ENCODE peak calls at places on chromosomes 3 and 15, in seven cellular contexts. K, A, F, W, B, N and L are unnamed samples.

GRCh38 chr3:136283627-136284026 is 33.5 kb downstream of the PCCB start:
- DNase-seq in K (peak; percentile 40), A (peak; percentile 25), F (no peak), W (no peak), B (peak; percentile 9), N (no peak), L (no peak)

GRCh38 chr15:69194854-69195253 is 34.4 kb downstream of the GLCE start:
- DNase-seq in K (no peak), A (peak; percentile 24), F (no peak), W (no peak), B (peak; percentile 9), N (no peak), L (no peak)

GRCh38 chr3:157100079-157100477 is 59.9 kb downstream of the CCNL1 start:
- DNase-seq in K (no peak), A (no peak), F (no peak), W (no peak), B (no peak), N (no peak), L (no peak)

GRCh38 chr3:17039579-17039978 is 154.8 kb downstream of the PLCL2 start:
- DNase-seq in K (peak; percentile 91), A (peak; percentile 90), F (no peak), W (no peak), B (peak; percentile 96), N (no peak), L (peak; percentile 66)

GRCh38 chr3:122795674-122795969 is 753 bp downstream of the SLC49A4 start:
- DNase-seq in K (no peak), A (peak; percentile 5), F (no peak), W (no peak), B (no peak), N (no peak), L (no peak)

GRCh38 chr3:24521306-24522154 is 26.9 kb upstream of the THRB start:
- DNase-seq in K (no peak), A (peak; percentile 59), F (peak; percentile 84), W (peak; percentile 58), B (peak; percentile 45), N (peak; percentile 74), L (peak; percentile 29)

GRCh38 chr15:55003900-55004879 is 192.6 kb downstream of the RSL24D1 start:
- DNase-seq in K (no peak), A (no peak), F (no peak), W (no peak), B (no peak), N (no peak), L (no peak)

GRCh38 chr15:25060996-25061620 is 106.3 kb downstream of the SNRPN start:
- DNase-seq in K (no peak), A (no peak), F (no peak), W (no peak), B (no peak), N (peak; percentile 11), L (no peak)

GRCh38 chr15:32861741-32862140 is 143.9 kb downstream of the GREM1 start:
- DNase-seq in K (peak; percentile 72), A (peak; percentile 61), F (no peak), W (peak; percentile 35), B (peak; percentile 80), N (peak; percentile 63), L (no peak)

GRCh38 chr15:99981839-99982658 is 248.8 kb upstream of the LYSMD4 start:
- DNase-seq in K (no peak), A (no peak), F (no peak), W (no peak), B (no peak), N (no peak), L (no peak)

GRCh38 chr15:73127302-73127936 is 75.2 kb downstream of the NEO1 start:
- DNase-seq in K (peak; percentile 23), A (peak; percentile 48), F (no peak), W (peak; percentile 45), B (peak; percentile 13), N (no peak), L (peak; percentile 16)

GRCh38 chr3:114587973-114588372 is 294.1 kb downstream of the TIGIT start:
- DNase-seq in K (no peak), A (no peak), F (no peak), W (no peak), B (no peak), N (no peak), L (no peak)

GRCh38 chr3:65556934-65557577 is 481.7 kb downstream of the MAGI1 start:
- DNase-seq in K (no peak), A (no peak), F (no peak), W (no peak), B (no peak), N (no peak), L (no peak)

GRCh38 chr15:42137461-42138261 is 18.8 kb downstream of the PLA2G4F start:
- DNase-seq in K (peak; percentile 38), A (peak; percentile 67), F (no peak), W (no peak), B (peak; percentile 45), N (no peak), L (peak; percentile 67)

GRCh38 chr3:72231439-72232196 is 446.7 kb upstream of the PROK2 start:
- DNase-seq in K (no peak), A (no peak), F (no peak), W (no peak), B (no peak), N (no peak), L (no peak)

GRCh38 chr15:52112203-52112750 is 298 bp downstream of the BCL2L10 start:
- DNase-seq in K (no peak), A (no peak), F (peak; percentile 70), W (no peak), B (no peak), N (peak; percentile 50), L (no peak)

GRCh38 chr3:73401616-73402265 is 223.0 kb downstream of the PDZRN3 start:
- DNase-seq in K (no peak), A (peak; percentile 66), F (no peak), W (no peak), B (no peak), N (no peak), L (no peak)

GRCh38 chr3:180610981-180611380 is 9.0 kb downstream of the TTC14 start:
- DNase-seq in K (no peak), A (no peak), F (no peak), W (no peak), B (no peak), N (no peak), L (no peak)

GRCh38 chr15:40306371-40306770 is 1.4 kb downstream of the PLCB2 start:
- DNase-seq in K (no peak), A (no peak), F (no peak), W (no peak), B (no peak), N (no peak), L (no peak)

GRCh38 chr3:136671921-136672320 is 80.3 kb downstream of the STAG1 start:
- DNase-seq in K (peak; percentile 31), A (peak; percentile 6), F (no peak), W (no peak), B (peak; percentile 74), N (no peak), L (no peak)

GRCh38 chr3:143601738-143602480 is 246.4 kb downstream of the SLC9A9 start:
- DNase-seq in K (peak; percentile 90), A (peak; percentile 71), F (no peak), W (no peak), B (peak; percentile 60), N (no peak), L (peak; percentile 23)

GRCh38 chr3:14398801-14399114 is 3.6 kb upstream of the SLC6A6 start:
- DNase-seq in K (no peak), A (no peak), F (no peak), W (no peak), B (no peak), N (no peak), L (no peak)
- TF ChIP-seq CTCF in K (no peak), A (no peak), F (no peak), W (peak; percentile 18), B (no peak), N (no peak), L (no peak)

GRCh38 chr3:159451482-159451881 is 537.2 kb upstream of the IL12A start:
- DNase-seq in K (no peak), A (no peak), F (no peak), W (no peak), B (no peak), N (no peak), L (no peak)
- H3K27ac ChIP-seq in K (no peak overlapping the region), A (no peak overlapping the region), F (no peak overlapping the region), W (no peak overlapping the region), B (no peak overlapping the region), N (no peak overlapping the region), L (no peak overlapping the region)

DNA sequence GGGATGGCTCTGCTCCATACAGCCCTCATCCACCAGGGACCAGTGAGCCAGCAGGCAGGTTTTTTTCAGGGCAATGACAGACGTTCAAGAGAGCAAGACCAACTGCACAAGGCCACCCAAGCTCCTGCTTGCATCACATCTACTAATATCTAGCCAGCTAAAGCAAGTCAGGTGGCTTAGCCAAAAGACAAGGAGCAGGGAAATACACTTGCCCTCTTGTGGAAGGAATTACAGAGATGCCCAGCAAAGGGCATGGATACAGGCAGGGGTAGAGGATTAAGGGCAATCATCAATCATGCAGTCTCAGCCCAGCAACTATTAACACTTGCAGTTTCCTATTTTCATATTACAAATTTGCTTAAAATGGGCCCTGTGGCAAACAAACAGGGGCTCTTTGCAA is 81.5 kb upstream of the NTRK3 start:
- DNase-seq in K (no peak), A (no peak), F (no peak), W (no peak), B (no peak), N (no peak), L (no peak)
- TF ChIP-seq CTCF in K (no peak), A (no peak), F (no peak), W (peak; percentile 2), B (no peak), N (no peak), L (no peak)

GRCh38 chr3:167731393-167731792 is 3.3 kb downstream of the PDCD10 start:
- DNase-seq in K (no peak), A (no peak), F (no peak), W (no peak), B (no peak), N (no peak), L (no peak)

GRCh38 chr3:167728631-167729335 is 5.9 kb downstream of the PDCD10 start:
- DNase-seq in K (no peak), A (no peak), F (no peak), W (no peak), B (no peak), N (no peak), L (no peak)

GRCh38 chr3:167732313-167733065 is 2.2 kb downstream of the PDCD10 start:
- DNase-seq in K (no peak), A (no peak), F (no peak), W (no peak), B (no peak), N (no peak), L (no peak)

GRCh38 chr3:167728176-167728575 is 6.5 kb downstream of the PDCD10 start:
- DNase-seq in K (peak; percentile 83), A (peak; percentile 65), F (no peak), W (no peak), B (peak; percentile 82), N (no peak), L (peak; percentile 77)

GRCh38 chr3:167729591-167729990 is 5.1 kb downstream of the PDCD10 start:
- DNase-seq in K (no peak), A (peak; percentile 7), F (no peak), W (no peak), B (no peak), N (no peak), L (no peak)
- H3K27ac ChIP-seq in K (no peak overlapping the region), A (no peak overlapping the region), F (no peak overlapping the region), W (no peak overlapping the region), B (no peak overlapping the region), N (no peak overlapping the region), L (no peak overlapping the region)